ENCODE peak calls at places on chromosome 17, in six cellular contexts. One of them, this sample, is unnamed.
A peak's percentile ranks its signal among the peaks of the same experiment; 100 is the strongest.

GRCh38 chr17:38324141-38324540 is 19.6 kb downstream of the GPR179 start:
- DNase-seq in activated T-helper 2 cell treated with anti-CD3 and anti-CD28 coated beads, Interferon-gamma antibody, Interleukin-2, Interleukin-4, amounts not matched to agents 10 μg/mL and 5 μg/mL and 100 μg/mL, durations not matched to agents 14 hours and 24 hours and 36 hours: no peak
- DNase-seq in A549: no peak
- DNase-seq in germinal center: no peak
- DNase-seq in SW 1271: no peak
- DNase-seq in activated gamma-delta T cell treated with anti-CD3 and anti-CD28 coated beads, Interleukin-2, amount 50 U/mL, for 16 hours: no peak
- DNase-seq in this sample: no peak

GRCh38 chr17:6072611-6073010 is 2.4 kb downstream of the WSCD1 start:
- DNase-seq in activated T-helper 2 cell treated with anti-CD3 and anti-CD28 coated beads, Interferon-gamma antibody, Interleukin-2, Interleukin-4, amounts not matched to agents 10 μg/mL and 5 μg/mL and 100 μg/mL, durations not matched to agents 14 hours and 24 hours and 36 hours: no peak
- DNase-seq in A549: no peak
- DNase-seq in germinal center: no peak
- DNase-seq in SW 1271: no peak
- DNase-seq in activated gamma-delta T cell treated with anti-CD3 and anti-CD28 coated beads, Interleukin-2, amount 50 U/mL, for 16 hours: no peak
- DNase-seq in this sample: no peak

GRCh38 chr17:36850794-36851193 is 86.5 kb upstream of the LHX1 start:
- DNase-seq in activated T-helper 2 cell treated with anti-CD3 and anti-CD28 coated beads, Interferon-gamma antibody, Interleukin-2, Interleukin-4, amounts not matched to agents 10 μg/mL and 5 μg/mL and 100 μg/mL, durations not matched to agents 14 hours and 24 hours and 36 hours: no peak
- DNase-seq in A549: peak; percentile 69
- DNase-seq in germinal center: no peak
- DNase-seq in SW 1271: peak; percentile 55
- DNase-seq in activated gamma-delta T cell treated with anti-CD3 and anti-CD28 coated beads, Interleukin-2, amount 50 U/mL, for 16 hours: no peak
- DNase-seq in this sample: no peak

GRCh38 chr17:34366529-34367107 is 3.6 kb upstream of the CCL1 start:
- DNase-seq in activated T-helper 2 cell treated with anti-CD3 and anti-CD28 coated beads, Interferon-gamma antibody, Interleukin-2, Interleukin-4, amounts not matched to agents 10 μg/mL and 5 μg/mL and 100 μg/mL, durations not matched to agents 14 hours and 24 hours and 36 hours: no peak
- DNase-seq in A549: no peak
- DNase-seq in germinal center: no peak
- DNase-seq in SW 1271: no peak
- DNase-seq in activated gamma-delta T cell treated with anti-CD3 and anti-CD28 coated beads, Interleukin-2, amount 50 U/mL, for 16 hours: no peak
- DNase-seq in this sample: no peak

GRCh38 chr17:77287432-77288068 is 146.8 kb downstream of the SEC14L1 start:
- DNase-seq in activated T-helper 2 cell treated with anti-CD3 and anti-CD28 coated beads, Interferon-gamma antibody, Interleukin-2, Interleukin-4, amounts not matched to agents 10 μg/mL and 5 μg/mL and 100 μg/mL, durations not matched to agents 14 hours and 24 hours and 36 hours: no peak
- DNase-seq in A549: peak; percentile 95
- DNase-seq in germinal center: no peak
- DNase-seq in SW 1271: peak; percentile 87
- DNase-seq in activated gamma-delta T cell treated with anti-CD3 and anti-CD28 coated beads, Interleukin-2, amount 50 U/mL, for 16 hours: no peak
- DNase-seq in this sample: peak; percentile 24

GRCh38 chr17:80315517-80316182 is 55.0 kb downstream of the RNF213 start:
- DNase-seq in activated T-helper 2 cell treated with anti-CD3 and anti-CD28 coated beads, Interferon-gamma antibody, Interleukin-2, Interleukin-4, amounts not matched to agents 10 μg/mL and 5 μg/mL and 100 μg/mL, durations not matched to agents 14 hours and 24 hours and 36 hours: no peak
- DNase-seq in A549: no peak
- DNase-seq in germinal center: no peak
- DNase-seq in SW 1271: no peak
- DNase-seq in activated gamma-delta T cell treated with anti-CD3 and anti-CD28 coated beads, Interleukin-2, amount 50 U/mL, for 16 hours: no peak
- DNase-seq in this sample: no peak

GRCh38 chr17:81053043-81053970 is 18.4 kb downstream of the BAIAP2 start:
- DNase-seq in activated T-helper 2 cell treated with anti-CD3 and anti-CD28 coated beads, Interferon-gamma antibody, Interleukin-2, Interleukin-4, amounts not matched to agents 10 μg/mL and 5 μg/mL and 100 μg/mL, durations not matched to agents 14 hours and 24 hours and 36 hours: no peak
- DNase-seq in A549: no peak
- DNase-seq in germinal center: no peak
- DNase-seq in SW 1271: no peak
- DNase-seq in activated gamma-delta T cell treated with anti-CD3 and anti-CD28 coated beads, Interleukin-2, amount 50 U/mL, for 16 hours: no peak
- DNase-seq in this sample: no peak

GRCh38 chr17:55699178-55699865 is 23.3 kb downstream of the TMEM100 start:
- DNase-seq in activated T-helper 2 cell treated with anti-CD3 and anti-CD28 coated beads, Interferon-gamma antibody, Interleukin-2, Interleukin-4, amounts not matched to agents 10 μg/mL and 5 μg/mL and 100 μg/mL, durations not matched to agents 14 hours and 24 hours and 36 hours: no peak
- DNase-seq in A549: no peak
- DNase-seq in germinal center: no peak
- DNase-seq in SW 1271: no peak
- DNase-seq in activated gamma-delta T cell treated with anti-CD3 and anti-CD28 coated beads, Interleukin-2, amount 50 U/mL, for 16 hours: no peak
- DNase-seq in this sample: no peak

GRCh38 chr17:82810644-82811430 is 29.0 kb downstream of the ZNF750 start:
- DNase-seq in activated T-helper 2 cell treated with anti-CD3 and anti-CD28 coated beads, Interferon-gamma antibody, Interleukin-2, Interleukin-4, amounts not matched to agents 10 μg/mL and 5 μg/mL and 100 μg/mL, durations not matched to agents 14 hours and 24 hours and 36 hours: no peak
- DNase-seq in A549: no peak
- DNase-seq in germinal center: no peak
- DNase-seq in SW 1271: no peak
- DNase-seq in activated gamma-delta T cell treated with anti-CD3 and anti-CD28 coated beads, Interleukin-2, amount 50 U/mL, for 16 hours: no peak
- DNase-seq in this sample: no peak

GRCh38 chr17:83154311-83155127 is 75.1 kb downstream of the METRNL start:
- DNase-seq in activated T-helper 2 cell treated with anti-CD3 and anti-CD28 coated beads, Interferon-gamma antibody, Interleukin-2, Interleukin-4, amounts not matched to agents 10 μg/mL and 5 μg/mL and 100 μg/mL, durations not matched to agents 14 hours and 24 hours and 36 hours: no peak
- DNase-seq in A549: no peak
- DNase-seq in germinal center: no peak
- DNase-seq in SW 1271: no peak
- DNase-seq in activated gamma-delta T cell treated with anti-CD3 and anti-CD28 coated beads, Interleukin-2, amount 50 U/mL, for 16 hours: no peak
- DNase-seq in this sample: no peak

GRCh38 chr17:41002814-41003213 is 3.1 kb upstream of the KRTAP3-2 start:
- DNase-seq in activated T-helper 2 cell treated with anti-CD3 and anti-CD28 coated beads, Interferon-gamma antibody, Interleukin-2, Interleukin-4, amounts not matched to agents 10 μg/mL and 5 μg/mL and 100 μg/mL, durations not matched to agents 14 hours and 24 hours and 36 hours: no peak
- DNase-seq in A549: no peak
- DNase-seq in germinal center: no peak
- DNase-seq in SW 1271: no peak
- DNase-seq in activated gamma-delta T cell treated with anti-CD3 and anti-CD28 coated beads, Interleukin-2, amount 50 U/mL, for 16 hours: no peak
- DNase-seq in this sample: no peak

GRCh38 chr17:18191967-18192366 is 8.3 kb downstream of the ALKBH5 start:
- DNase-seq in activated T-helper 2 cell treated with anti-CD3 and anti-CD28 coated beads, Interferon-gamma antibody, Interleukin-2, Interleukin-4, amounts not matched to agents 10 μg/mL and 5 μg/mL and 100 μg/mL, durations not matched to agents 14 hours and 24 hours and 36 hours: no peak
- DNase-seq in A549: no peak
- DNase-seq in germinal center: peak; percentile 28
- DNase-seq in SW 1271: no peak
- DNase-seq in activated gamma-delta T cell treated with anti-CD3 and anti-CD28 coated beads, Interleukin-2, amount 50 U/mL, for 16 hours: no peak
- DNase-seq in this sample: no peak

GRCh38 chr17:10698116-10698818 is 873 bp downstream of the ADPRM start:
- DNase-seq in activated T-helper 2 cell treated with anti-CD3 and anti-CD28 coated beads, Interferon-gamma antibody, Interleukin-2, Interleukin-4, amounts not matched to agents 10 μg/mL and 5 μg/mL and 100 μg/mL, durations not matched to agents 14 hours and 24 hours and 36 hours: no peak
- DNase-seq in A549: no peak
- DNase-seq in germinal center: peak; percentile 11
- DNase-seq in SW 1271: no peak
- DNase-seq in activated gamma-delta T cell treated with anti-CD3 and anti-CD28 coated beads, Interleukin-2, amount 50 U/mL, for 16 hours: no peak
- DNase-seq in this sample: no peak

GRCh38 chr17:30969989-30970680 is 704 bp upstream of the RNF135 start:
- DNase-seq in activated T-helper 2 cell treated with anti-CD3 and anti-CD28 coated beads, Interferon-gamma antibody, Interleukin-2, Interleukin-4, amounts not matched to agents 10 μg/mL and 5 μg/mL and 100 μg/mL, durations not matched to agents 14 hours and 24 hours and 36 hours: peak; percentile 12
- DNase-seq in A549: no peak
- DNase-seq in germinal center: peak; percentile 51
- DNase-seq in SW 1271: no peak
- DNase-seq in activated gamma-delta T cell treated with anti-CD3 and anti-CD28 coated beads, Interleukin-2, amount 50 U/mL, for 16 hours: peak; percentile 8
- DNase-seq in this sample: no peak

GRCh38 chr17:80354381-80354780 is 60.6 kb upstream of the ENDOV start:
- DNase-seq in activated T-helper 2 cell treated with anti-CD3 and anti-CD28 coated beads, Interferon-gamma antibody, Interleukin-2, Interleukin-4, amounts not matched to agents 10 μg/mL and 5 μg/mL and 100 μg/mL, durations not matched to agents 14 hours and 24 hours and 36 hours: no peak
- DNase-seq in A549: no peak
- DNase-seq in germinal center: no peak
- DNase-seq in SW 1271: no peak
- DNase-seq in activated gamma-delta T cell treated with anti-CD3 and anti-CD28 coated beads, Interleukin-2, amount 50 U/mL, for 16 hours: no peak
- DNase-seq in this sample: no peak

GRCh38 chr17:35257080-35257701 is 14.3 kb downstream of the SLFN5 start:
- DNase-seq in activated T-helper 2 cell treated with anti-CD3 and anti-CD28 coated beads, Interferon-gamma antibody, Interleukin-2, Interleukin-4, amounts not matched to agents 10 μg/mL and 5 μg/mL and 100 μg/mL, durations not matched to agents 14 hours and 24 hours and 36 hours: no peak
- DNase-seq in A549: peak; percentile 89
- DNase-seq in germinal center: no peak
- DNase-seq in SW 1271: no peak
- DNase-seq in activated gamma-delta T cell treated with anti-CD3 and anti-CD28 coated beads, Interleukin-2, amount 50 U/mL, for 16 hours: no peak
- DNase-seq in this sample: no peak

GRCh38 chr17:8005951-8006730 is 3.7 kb downstream of the GUCY2D start:
- DNase-seq in activated T-helper 2 cell treated with anti-CD3 and anti-CD28 coated beads, Interferon-gamma antibody, Interleukin-2, Interleukin-4, amounts not matched to agents 10 μg/mL and 5 μg/mL and 100 μg/mL, durations not matched to agents 14 hours and 24 hours and 36 hours: no peak
- DNase-seq in A549: peak; percentile 64
- DNase-seq in germinal center: no peak
- DNase-seq in SW 1271: no peak
- DNase-seq in activated gamma-delta T cell treated with anti-CD3 and anti-CD28 coated beads, Interleukin-2, amount 50 U/mL, for 16 hours: no peak
- DNase-seq in this sample: no peak

GRCh38 chr17:78759203-78759968 is 22.7 kb downstream of the CYTH1 start:
- DNase-seq in activated T-helper 2 cell treated with anti-CD3 and anti-CD28 coated beads, Interferon-gamma antibody, Interleukin-2, Interleukin-4, amounts not matched to agents 10 μg/mL and 5 μg/mL and 100 μg/mL, durations not matched to agents 14 hours and 24 hours and 36 hours: peak; percentile 69
- DNase-seq in A549: no peak
- DNase-seq in germinal center: peak; percentile 50
- DNase-seq in SW 1271: no peak
- DNase-seq in activated gamma-delta T cell treated with anti-CD3 and anti-CD28 coated beads, Interleukin-2, amount 50 U/mL, for 16 hours: peak; percentile 61
- DNase-seq in this sample: no peak

GRCh38 chr17:28216032-28216431 is 103.0 kb upstream of the TMEM97 start:
- DNase-seq in activated T-helper 2 cell treated with anti-CD3 and anti-CD28 coated beads, Interferon-gamma antibody, Interleukin-2, Interleukin-4, amounts not matched to agents 10 μg/mL and 5 μg/mL and 100 μg/mL, durations not matched to agents 14 hours and 24 hours and 36 hours: no peak
- DNase-seq in A549: no peak
- DNase-seq in germinal center: no peak
- DNase-seq in SW 1271: no peak
- DNase-seq in activated gamma-delta T cell treated with anti-CD3 and anti-CD28 coated beads, Interleukin-2, amount 50 U/mL, for 16 hours: no peak
- DNase-seq in this sample: no peak

GRCh38 chr17:47821424-47822379 is at the start of gene OSBPL7:
- DNase-seq in activated T-helper 2 cell treated with anti-CD3 and anti-CD28 coated beads, Interferon-gamma antibody, Interleukin-2, Interleukin-4, amounts not matched to agents 10 μg/mL and 5 μg/mL and 100 μg/mL, durations not matched to agents 14 hours and 24 hours and 36 hours: peak; percentile 71
- DNase-seq in A549: peak; percentile 79
- DNase-seq in germinal center: peak; percentile 77
- DNase-seq in SW 1271: peak; percentile 65
- DNase-seq in activated gamma-delta T cell treated with anti-CD3 and anti-CD28 coated beads, Interleukin-2, amount 50 U/mL, for 16 hours: peak; percentile 67
- DNase-seq in this sample: peak; percentile 22

GRCh38 chr17:39966771-39967170 is 4.0 kb downstream of the GSDMA start:
- DNase-seq in activated T-helper 2 cell treated with anti-CD3 and anti-CD28 coated beads, Interferon-gamma antibody, Interleukin-2, Interleukin-4, amounts not matched to agents 10 μg/mL and 5 μg/mL and 100 μg/mL, durations not matched to agents 14 hours and 24 hours and 36 hours: no peak
- DNase-seq in A549: no peak
- DNase-seq in germinal center: no peak
- DNase-seq in SW 1271: no peak
- DNase-seq in activated gamma-delta T cell treated with anti-CD3 and anti-CD28 coated beads, Interleukin-2, amount 50 U/mL, for 16 hours: no peak
- DNase-seq in this sample: no peak

GRCh38 chr17:82930043-82930923 is 90.5 kb upstream of the ZNF750 start:
- DNase-seq in activated T-helper 2 cell treated with anti-CD3 and anti-CD28 coated beads, Interferon-gamma antibody, Interleukin-2, Interleukin-4, amounts not matched to agents 10 μg/mL and 5 μg/mL and 100 μg/mL, durations not matched to agents 14 hours and 24 hours and 36 hours: no peak
- DNase-seq in A549: no peak
- DNase-seq in germinal center: no peak
- DNase-seq in SW 1271: no peak
- DNase-seq in activated gamma-delta T cell treated with anti-CD3 and anti-CD28 coated beads, Interleukin-2, amount 50 U/mL, for 16 hours: no peak
- DNase-seq in this sample: no peak

GRCh38 chr17:38711792-38712571 is 6.9 kb downstream of the MLLT6 start:
- DNase-seq in activated T-helper 2 cell treated with anti-CD3 and anti-CD28 coated beads, Interferon-gamma antibody, Interleukin-2, Interleukin-4, amounts not matched to agents 10 μg/mL and 5 μg/mL and 100 μg/mL, durations not matched to agents 14 hours and 24 hours and 36 hours: no peak
- DNase-seq in A549: no peak
- DNase-seq in germinal center: no peak
- DNase-seq in SW 1271: no peak
- DNase-seq in activated gamma-delta T cell treated with anti-CD3 and anti-CD28 coated beads, Interleukin-2, amount 50 U/mL, for 16 hours: no peak
- DNase-seq in this sample: no peak

GRCh38 chr17:73231363-73231762 is 30.3 kb downstream of the CPSF4L start:
- DNase-seq in activated T-helper 2 cell treated with anti-CD3 and anti-CD28 coated beads, Interferon-gamma antibody, Interleukin-2, Interleukin-4, amounts not matched to agents 10 μg/mL and 5 μg/mL and 100 μg/mL, durations not matched to agents 14 hours and 24 hours and 36 hours: no peak
- DNase-seq in A549: peak; percentile 23
- DNase-seq in germinal center: peak; percentile 29
- DNase-seq in SW 1271: no peak
- DNase-seq in activated gamma-delta T cell treated with anti-CD3 and anti-CD28 coated beads, Interleukin-2, amount 50 U/mL, for 16 hours: no peak
- DNase-seq in this sample: no peak

GRCh38 chr17:33267279-33267790 is 25.8 kb downstream of the ASIC2 start:
- DNase-seq in activated T-helper 2 cell treated with anti-CD3 and anti-CD28 coated beads, Interferon-gamma antibody, Interleukin-2, Interleukin-4, amounts not matched to agents 10 μg/mL and 5 μg/mL and 100 μg/mL, durations not matched to agents 14 hours and 24 hours and 36 hours: no peak
- DNase-seq in A549: peak; percentile 71
- DNase-seq in germinal center: no peak
- DNase-seq in SW 1271: peak; percentile 43
- DNase-seq in activated gamma-delta T cell treated with anti-CD3 and anti-CD28 coated beads, Interleukin-2, amount 50 U/mL, for 16 hours: no peak
- DNase-seq in this sample: no peak

GRCh38 chr17:35894206-35894605 is 14.0 kb upstream of the CCL5 start:
- DNase-seq in activated T-helper 2 cell treated with anti-CD3 and anti-CD28 coated beads, Interferon-gamma antibody, Interleukin-2, Interleukin-4, amounts not matched to agents 10 μg/mL and 5 μg/mL and 100 μg/mL, durations not matched to agents 14 hours and 24 hours and 36 hours: no peak
- DNase-seq in A549: no peak
- DNase-seq in germinal center: no peak
- DNase-seq in SW 1271: no peak
- DNase-seq in activated gamma-delta T cell treated with anti-CD3 and anti-CD28 coated beads, Interleukin-2, amount 50 U/mL, for 16 hours: no peak
- DNase-seq in this sample: no peak

GRCh38 chr17:29557085-29557697 is 9.6 kb downstream of the ABHD15 start:
- DNase-seq in activated T-helper 2 cell treated with anti-CD3 and anti-CD28 coated beads, Interferon-gamma antibody, Interleukin-2, Interleukin-4, amounts not matched to agents 10 μg/mL and 5 μg/mL and 100 μg/mL, durations not matched to agents 14 hours and 24 hours and 36 hours: no peak
- DNase-seq in A549: no peak
- DNase-seq in germinal center: no peak
- DNase-seq in SW 1271: no peak
- DNase-seq in activated gamma-delta T cell treated with anti-CD3 and anti-CD28 coated beads, Interleukin-2, amount 50 U/mL, for 16 hours: no peak
- DNase-seq in this sample: no peak

This sample was measured in GOT3.